ENCODE peak calls at places on chromosome 14, in seven cellular contexts. M is activated T-cell treated with anti-CD3 and anti-CD28 coated beads, Interleukin-2, amount 50 U/mL, for 72 hours; I is HAP-1; Y is fibroblast of lung; Q is germinal center; G is effector memory CD8-positive, alpha-beta T cell; P is RPMI7951. D is an unnamed sample.

GRCh38 chr14:26402126-26402525 is 195.7 kb downstream of the NOVA1 start:
- DNase-seq in P (no peak), Q (no peak), M (no peak), G (no peak), Y (no peak), I (no peak), D (no peak)

GRCh38 chr14:84857571-84857970 is 672.4 kb upstream of the FLRT2 start:
- DNase-seq in G (no peak), Q (no peak), I (no peak), Y (no peak), M (no peak), P (no peak), D (no peak)

GRCh38 chr14:24172261-24172860 is 481 bp downstream of the REC8 start:
- DNase-seq in M (no peak), Y (no peak), G (no peak), P (no peak), I (no peak), Q (no peak), D (no peak)

GRCh38 chr14:101599234-101599885 is 38.1 kb downstream of the DIO3 start:
- DNase-seq in G (no peak), M (no peak), P (no peak), I (no peak), Y (no peak), Q (no peak), D (no peak)

GRCh38 chr14:93536945-93537344 is 106.2 kb downstream of the UNC79 start:
- DNase-seq in M (no peak), Y (no peak), G (no peak), Q (no peak), P (peak), I (no peak), D (peak)

GRCh38 chr14:34078117-34078743 is 127.4 kb upstream of the EGLN3 start:
- DNase-seq in Y (peak), G (no peak), I (no peak), M (no peak), Q (no peak), P (no peak), D (no peak)

GRCh38 chr14:101502761-101503392 is 58.4 kb upstream of the DIO3 start:
- DNase-seq in Q (no peak), Y (no peak), M (no peak), G (no peak), P (no peak), I (no peak), D (no peak)

GRCh38 chr14:32078030-32078793 is 1.1 kb downstream of the ARHGAP5 start:
- DNase-seq in Y (peak), I (peak), M (no peak), Q (peak), P (peak), G (no peak), D (peak)

GRCh38 chr14:87108726-87109125 is 884.3 kb downstream of the GALC start:
- DNase-seq in I (no peak), P (peak), Q (no peak), Y (peak), G (no peak), M (no peak), D (no peak)

GRCh38 chr14:67050892-67051291 is 138.3 kb upstream of the GARIN2 start:
- DNase-seq in Q (no peak), M (no peak), P (no peak), G (no peak), Y (peak), I (no peak), D (no peak)

GRCh38 chr14:32217301-32217700 is 14.2 kb upstream of the RNU6-8 start:
- DNase-seq in M (no peak), Q (no peak), G (no peak), P (no peak), Y (no peak), I (no peak), D (peak)

GRCh38 chr14:104973215-104974145 is 4.7 kb downstream of the AHNAK2 start:
- DNase-seq in I (no peak), G (no peak), P (peak), Q (no peak), M (no peak), Y (peak), D (no peak)

GRCh38 chr14:89146291-89146690 is 270.7 kb downstream of the FOXN3 start:
- DNase-seq in I (no peak), P (no peak), M (no peak), Q (no peak), G (no peak), Y (peak), D (no peak)

GRCh38 chr14:95493503-95493902 is 22.9 kb downstream of the SYNE3 start:
- DNase-seq in I (no peak), G (no peak), P (no peak), M (no peak), Y (no peak), Q (no peak), D (no peak)

GRCh38 chr14:59055439-59056045 is 132.9 kb upstream of the DAAM1 start:
- DNase-seq in P (peak), Y (peak), M (peak), I (peak), Q (peak), G (no peak), D (peak)

GRCh38 chr14:68918612-68919011 is 60.5 kb downstream of the ACTN1 start:
- DNase-seq in Q (no peak), P (no peak), Y (no peak), M (no peak), I (no peak), G (no peak), D (no peak)

GRCh38 chr14:22106700-22107697 is 433.4 kb upstream of the OR4E1 start:
- DNase-seq in Q (no peak), M (no peak), Y (no peak), I (no peak), P (no peak), G (no peak), D (no peak)

GRCh38 chr14:100542619-100543205 is 44.5 kb downstream of the BEGAIN start:
- DNase-seq in P (no peak), G (no peak), Y (no peak), Q (no peak), M (no peak), I (no peak), D (no peak)

GRCh38 chr14:71472281-71472960 is 459.8 kb upstream of the RGS6 start:
- DNase-seq in P (peak), I (no peak), Q (no peak), M (no peak), Y (peak), G (no peak), D (peak)

GRCh38 chr14:89625208-89625987 is 208.4 kb upstream of the FOXN3 start:
- DNase-seq in M (no peak), P (no peak), Y (peak), I (no peak), G (no peak), Q (no peak), D (no peak)

GRCh38 chr14:97456958-97457357 is 659.8 kb downstream of the VRK1 start:
- DNase-seq in Q (no peak), P (peak), I (no peak), Y (peak), M (peak), G (no peak), D (peak)

GRCh38 chr14:90820958-90821357 is 4.7 kb upstream of the TTC7B start:
- DNase-seq in I (no peak), Q (no peak), P (peak), G (peak), Y (peak), M (peak), D (peak)

GRCh38 chr14:100748403-100748802 is 21.7 kb downstream of the DLK1 start:
- DNase-seq in Q (no peak), G (no peak), I (no peak), P (no peak), M (no peak), Y (no peak), D (no peak)

GRCh38 chr14:75286313-75286712 is 7.7 kb downstream of the FOS start:
- DNase-seq in Q (no peak), G (no peak), I (no peak), Y (no peak), P (peak), M (no peak), D (no peak)

GRCh38 chr14:65237023-65237814 is 134.9 kb upstream of the MAX start:
- DNase-seq in Q (no peak), M (no peak), G (no peak), P (peak), Y (peak), I (no peak), D (no peak)

GRCh38 chr14:102848830-102849521 is 71.7 kb downstream of the TRAF3 start:
- DNase-seq in P (peak), Y (no peak), I (no peak), G (no peak), M (no peak), Q (no peak), D (no peak)

GRCh38 chr14:58107947-58108552 is 44.0 kb downstream of the ARMH4 start:
- DNase-seq in Q (peak), Y (peak), M (peak), P (peak), G (peak), I (peak), D (peak)

D was measured in GM12865.